ENCODE peak calls at places on chromosome 5, in nine cellular contexts. U is T-cell, V is chondrocyte, J is hepatic stellate cell, H is H7, D is Daoy, X is T-helper 1 cell, G is T1000, A is body of pancreas. L is an unnamed sample.

GRCh38 chr5:157600252-157600651 is 24.7 kb upstream of the ADAM19 start:
- DNase-seq in U (no peak), V (no peak), J (no peak), H (no peak), D (no peak), X (no peak), G (no peak), A (no peak), L (no peak)

GRCh38 chr5:173353070-173353379 is 24.8 kb upstream of the STC2 start:
- DNase-seq in U (no peak), V (no peak), J (no peak), H (no peak), D (no peak), X (no peak), G (no peak), A (no peak), L (no peak)

GRCh38 chr5:96431376-96432244 is 1.4 kb downstream of the PCSK1 start:
- DNase-seq in U (no peak), V (no peak), J (no peak), H (peak), D (peak), X (no peak), G (no peak), A (peak), L (no peak)

GRCh38 chr5:171906171-171906570 is 100.3 kb downstream of the FBXW11 start:
- DNase-seq in U (no peak), V (no peak), J (no peak), H (no peak), D (no peak), X (no peak), G (no peak), A (no peak), L (no peak)

GRCh38 chr5:8842906-8843590 is 702.8 kb downstream of the SEMA5A start:
- DNase-seq in U (no peak), V (no peak), J (peak), H (peak), D (peak), X (no peak), G (no peak), A (no peak), L (peak)

GRCh38 chr5:12277504-12278192 is 373.4 kb upstream of the CTNND2 start:
- DNase-seq in U (no peak), V (no peak), J (no peak), H (no peak), D (no peak), X (no peak), G (no peak), A (no peak), L (no peak)

GRCh38 chr5:25028994-25029393 is 384.2 kb upstream of the CDH10 start:
- DNase-seq in U (no peak), V (no peak), J (no peak), H (no peak), D (peak), X (no peak), G (no peak), A (peak), L (peak)

GRCh38 chr5:95823738-95824609 is 1.4 kb upstream of the GLRX start:
- DNase-seq in U (peak), V (no peak), J (peak), H (peak), D (peak), X (peak), G (peak), A (no peak), L (peak)

GRCh38 chr5:177495243-177496060 is 2.0 kb downstream of the PDLIM7 start:
- DNase-seq in U (no peak), V (no peak), J (peak), H (peak), D (peak), X (no peak), G (peak), A (no peak), L (peak)

GRCh38 chr5:97979740-97980139 is 793.7 kb upstream of the RGMB start:
- DNase-seq in U (no peak), V (no peak), J (no peak), H (no peak), D (no peak), X (no peak), G (no peak), A (peak), L (no peak)

GRCh38 chr5:133792683-133793082 is 175.7 kb downstream of the C5orf15 start:
- DNase-seq in U (no peak), V (no peak), J (no peak), H (no peak), D (no peak), X (no peak), G (no peak), A (no peak), L (no peak)

GRCh38 chr5:159094745-159095144 is 5.0 kb downstream of the EBF1 start:
- DNase-seq in U (peak), V (no peak), J (peak), H (no peak), D (peak), X (no peak), G (no peak), A (peak), L (peak)

GRCh38 chr5:103918668-103919367 is 356.2 kb upstream of the NUDT12 start:
- DNase-seq in U (no peak), V (no peak), J (no peak), H (no peak), D (peak), X (no peak), G (peak), A (no peak), L (no peak)

GRCh38 chr5:10272053-10272869 is 22.2 kb downstream of the CCT5 start:
- DNase-seq in U (no peak), V (peak), J (no peak), H (no peak), D (peak), X (no peak), G (no peak), A (no peak), L (no peak)

GRCh38 chr5:36680066-36680465 is 73.7 kb downstream of the SLC1A3 start:
- DNase-seq in U (no peak), V (no peak), J (no peak), H (no peak), D (no peak), X (no peak), G (no peak), A (no peak), L (peak)

GRCh38 chr5:4855048-4855447 is 285.1 kb upstream of the ADAMTS16 start:
- DNase-seq in U (no peak), V (no peak), J (no peak), H (no peak), D (no peak), X (no peak), G (no peak), A (no peak), L (no peak)

GRCh38 chr5:78907255-78907886 is 77.7 kb downstream of the ARSB start:
- DNase-seq in U (no peak), V (no peak), J (peak), H (no peak), D (peak), X (no peak), G (no peak), A (no peak), L (no peak)

GRCh38 chr5:52657231-52657645 is 130.5 kb upstream of the ITGA1 start:
- DNase-seq in U (no peak), V (no peak), J (peak), H (peak), D (no peak), X (no peak), G (no peak), A (no peak), L (no peak)

GRCh38 chr5:112824197-112824596 is 36.9 kb upstream of the SRP19 start:
- DNase-seq in U (no peak), V (no peak), J (no peak), H (no peak), D (no peak), X (no peak), G (no peak), A (no peak), L (no peak)

GRCh38 chr5:58887721-58888409 is 305.0 kb downstream of the RAB3C start:
- DNase-seq in U (no peak), V (no peak), J (no peak), H (no peak), D (no peak), X (no peak), G (no peak), A (peak), L (peak)

GRCh38 chr5:93805616-93806393 is 64.4 kb upstream of the POU5F2 start:
- DNase-seq in U (no peak), V (no peak), J (no peak), H (no peak), D (no peak), X (no peak), G (no peak), A (no peak), L (no peak)

GRCh38 chr5:127968998-127969397 is 114.6 kb upstream of the SLC12A2 start:
- DNase-seq in U (no peak), V (no peak), J (no peak), H (no peak), D (peak), X (no peak), G (no peak), A (no peak), L (no peak)

GRCh38 chr5:61397238-61397637 is 65.2 kb downstream of the ZSWIM6 start:
- DNase-seq in U (no peak), V (no peak), J (peak), H (no peak), D (peak), X (no peak), G (no peak), A (no peak), L (no peak)

GRCh38 chr5:115895821-115896220 is 54.1 kb downstream of the AP3S1 start:
- DNase-seq in U (no peak), V (no peak), J (peak), H (no peak), D (no peak), X (no peak), G (no peak), A (no peak), L (no peak)

GRCh38 chr5:133873454-133873853 is 95.0 kb downstream of the C5orf15 start:
- DNase-seq in U (no peak), V (no peak), J (no peak), H (no peak), D (no peak), X (no peak), G (no peak), A (no peak), L (no peak)

GRCh38 chr5:168721354-168721753 is 142.2 kb upstream of the PANK3 start:
- DNase-seq in U (no peak), V (no peak), J (no peak), H (no peak), D (no peak), X (no peak), G (no peak), A (no peak), L (no peak)

GRCh38 chr5:141515141-141515540 is 26.3 kb downstream of the PCDHGC5 start:
- DNase-seq in U (no peak), V (no peak), J (no peak), H (no peak), D (no peak), X (no peak), G (no peak), A (no peak), L (no peak)

GRCh38 chr5:40033411-40033810 is 608.6 kb upstream of the DAB2 start:
- DNase-seq in U (peak), V (no peak), J (no peak), H (no peak), D (no peak), X (no peak), G (no peak), A (no peak), L (no peak)

GRCh38 chr5:74762599-74762998 is 4.3 kb downstream of the GFM2 start:
- DNase-seq in U (no peak), V (no peak), J (peak), H (no peak), D (peak), X (no peak), G (peak), A (no peak), L (no peak)

GRCh38 chr5:137055271-137055872 is 443.8 kb downstream of the SPOCK1 start:
- DNase-seq in U (no peak), V (no peak), J (no peak), H (no peak), D (no peak), X (no peak), G (no peak), A (no peak), L (no peak)

GRCh38 chr5:160155017-160155725 is 35.9 kb upstream of the PWWP2A start:
- DNase-seq in U (no peak), V (no peak), J (no peak), H (no peak), D (no peak), X (no peak), G (no peak), A (no peak), L (no peak)

GRCh38 chr5:150672237-150672883 is 11.3 kb downstream of the MYOZ3 start:
- DNase-seq in U (peak), V (no peak), J (no peak), H (peak), D (peak), X (peak), G (no peak), A (peak), L (peak)

GRCh38 chr5:111680737-111681413 is 76.1 kb downstream of the NREP start:
- DNase-seq in U (no peak), V (no peak), J (peak), H (no peak), D (peak), X (no peak), G (peak), A (peak), L (peak)

GRCh38 chr5:1100652-1101574 is 10.9 kb downstream of the SLC12A7 start:
- DNase-seq in U (no peak), V (no peak), J (no peak), H (peak), D (no peak), X (no peak), G (no peak), A (no peak), L (no peak)

GRCh38 chr5:96004754-96005153 is 43.1 kb upstream of the ELL2 start:
- DNase-seq in U (no peak), V (no peak), J (no peak), H (no peak), D (no peak), X (no peak), G (no peak), A (no peak), L (no peak)

GRCh38 chr5:116363780-116364179 is 210.8 kb downstream of the SEMA6A start:
- DNase-seq in U (no peak), V (no peak), J (no peak), H (no peak), D (no peak), X (no peak), G (no peak), A (no peak), L (no peak)

GRCh38 chr5:154058055-154059038 is 19.6 kb downstream of the MFAP3 start:
- DNase-seq in U (no peak), V (no peak), J (no peak), H (no peak), D (peak), X (no peak), G (no peak), A (no peak), L (no peak)

GRCh38 chr5:72141440-72142271 is 34.4 kb downstream of the MAP1B start:
- DNase-seq in U (no peak), V (no peak), J (peak), H (no peak), D (peak), X (no peak), G (no peak), A (no peak), L (peak)